ENCODE peak calls at places on chromosome 1, in nine cellular contexts. Q is stimulated activated CD8-positive, alpha-beta memory T cell treated with anti-CD3 and anti-CD28 coated beads, Interleukin-4, amount 100 ng/mL, for 1 hour; T is Daoy; F is uterus; L is activated CD8-positive, alpha-beta memory T cell treated with anti-CD3 and anti-CD28 coated beads, Interleukin-2, amount 50 U/mL, for 48 hours; N is Calu3; E is activated gamma-delta T cell treated with Interleukin-2 at 50 U/mL for 16 hours; J is fibroblast of lung; V is fibroblast of pulmonary artery. W is an unnamed sample.

GRCh38 chr1:153540394-153541361 is at the start of gene S100A5:
- DNase-seq in L (no peak), E (peak; percentile 60), F (no peak), T (peak; percentile 78), J (peak; percentile 78), Q (no peak), N (no peak), V (no peak), W (peak; percentile 88)

GRCh38 chr1:27634166-27634981 is 611 bp downstream of the FGR start:
- DNase-seq in L (peak; percentile 75), F (no peak), Q (no peak), E (peak; percentile 43), N (no peak), V (no peak), J (peak; percentile 11), T (peak; percentile 37), W (no peak)

GRCh38 chr1:180580237-180580636 is 21.5 kb downstream of the OVAAL start:
- DNase-seq in T (no peak), F (no peak), L (no peak), V (peak; percentile 33), Q (no peak), E (no peak), J (peak; percentile 44), N (peak; percentile 69), W (no peak)

GRCh38 chr1:182556279-182556678 is 32.8 kb downstream of the RNASEL start:
- DNase-seq in F (no peak), T (peak; percentile 29), E (no peak), V (no peak), L (no peak), Q (no peak), J (peak; percentile 4), N (no peak), W (no peak)

GRCh38 chr1:24866211-24867063 is 63.6 kb downstream of the RUNX3 start:
- DNase-seq in F (no peak), V (no peak), L (peak; percentile 44), Q (no peak), T (peak; percentile 62), N (no peak), E (no peak), J (no peak), W (no peak)

GRCh38 chr1:19096036-19096833 is 113.8 kb downstream of the UBR4 start:
- DNase-seq in E (no peak), J (peak; percentile 21), V (peak; percentile 50), N (peak; percentile 65), F (no peak), T (peak; percentile 50), Q (no peak), L (no peak), W (no peak)

GRCh38 chr1:164767257-164768044 is 208.5 kb downstream of the PBX1 start:
- DNase-seq in J (peak; percentile 98), L (no peak), V (peak; percentile 98), F (no peak), T (peak; percentile 87), N (no peak), E (no peak), Q (no peak), W (peak; percentile 88)

GRCh38 chr1:232556336-232556735 is 73.6 kb downstream of the SIPA1L2 start:
- DNase-seq in E (no peak), L (no peak), T (no peak), Q (no peak), V (no peak), J (no peak), N (no peak), F (no peak), W (no peak)

GRCh38 chr1:147515046-147515869 is 26.0 kb upstream of the BCL9 start:
- DNase-seq in L (no peak), F (peak; percentile 58), V (peak; percentile 73), E (no peak), T (peak; percentile 59), J (peak; percentile 50), N (peak; percentile 73), Q (no peak), W (no peak)

GRCh38 chr1:206739411-206740076 is 31.0 kb upstream of the IL19 start:
- DNase-seq in N (no peak), E (no peak), J (no peak), L (peak; percentile 74), Q (no peak), V (no peak), T (no peak), F (no peak), W (no peak)

GRCh38 chr1:200631375-200631774 is 10.8 kb upstream of the KIF14 start:
- DNase-seq in V (no peak), T (no peak), Q (no peak), N (no peak), L (no peak), F (no peak), E (no peak), J (no peak), W (no peak)

GRCh38 chr1:34188418-34188817 is 11.7 kb downstream of the C1orf94 start:
- DNase-seq in N (no peak), F (no peak), Q (no peak), V (no peak), J (no peak), L (no peak), T (no peak), E (no peak), W (no peak)

GRCh38 chr1:212977781-212978645 is 27.7 kb downstream of the VASH2 start:
- DNase-seq in E (no peak), Q (no peak), J (peak; percentile 66), N (no peak), L (no peak), V (no peak), F (no peak), T (peak; percentile 57), W (no peak)

GRCh38 chr1:27054381-27054780 is 41.7 kb upstream of the TENT5B start:
- DNase-seq in J (no peak), V (no peak), L (no peak), T (no peak), E (no peak), F (no peak), N (no peak), Q (no peak), W (no peak)

GRCh38 chr1:60697204-60697994 is 385.0 kb upstream of the NFIA start:
- DNase-seq in Q (no peak), V (peak; percentile 20), T (no peak), F (no peak), N (no peak), J (peak; percentile 5), L (no peak), E (no peak), W (peak; percentile 47)

GRCh38 chr1:147641695-147642592 is 28.4 kb downstream of the ACP6 start:
- DNase-seq in E (peak; percentile 39), N (peak; percentile 75), T (peak; percentile 59), F (peak; percentile 70), J (peak; percentile 27), L (no peak), V (peak; percentile 66), Q (peak; percentile 17), W (no peak)

GRCh38 chr1:216731562-216731961 is 8.3 kb upstream of the ESRRG start:
- DNase-seq in T (no peak), L (no peak), E (no peak), V (no peak), J (no peak), N (no peak), F (no peak), Q (no peak), W (no peak)

W was measured in NCI-H446 treated with DMSO at 0.1 percent for 48 hours.